ENCODE peak calls at places on chromosomes 4 and X, in four cellular contexts. T, K, H and A are unnamed samples.
A peak's percentile ranks its signal among the peaks of the same experiment; 100 is the strongest.

GRCh38 chrX:40145001-40145631 is 47.4 kb upstream of the BCOR start:
- DNase-seq in T (peak; percentile 60), K (no peak), H (no peak), A (no peak)

GRCh38 chr4:158823461-158823873 is 54.6 kb downstream of the FNIP2 start:
- DNase-seq in T (peak; percentile 57), K (no peak), H (no peak), A (no peak)

GRCh38 chr4:136097676-136098075 is 1434.6 kb downstream of the PCDH18 start:
- DNase-seq in T (no peak), K (no peak), H (no peak), A (no peak)

GRCh38 chr4:122777846-122778501 is 45.5 kb downstream of the BBS12 start:
- DNase-seq in T (no peak), K (no peak), H (no peak), A (no peak)

GRCh38 chr4:118360101-118360500 is 7.3 kb upstream of the PRSS12 start:
- DNase-seq in T (no peak), K (no peak), H (no peak), A (no peak)

GRCh38 chr4:37531156-37531555 is 155.0 kb downstream of the RELL1 start:
- DNase-seq in T (no peak), K (no peak), H (no peak), A (no peak)

GRCh38 chrX:128518508-128518907 is 466.3 kb upstream of the ACTRT1 start:
- DNase-seq in T (no peak), K (peak; percentile 3), H (no peak), A (no peak)

GRCh38 chr4:53545238-53545637 is 46.0 kb downstream of the LNX1 start:
- DNase-seq in T (no peak), K (no peak), H (no peak), A (no peak)

GRCh38 chr4:10715696-10716095 is 31.1 kb upstream of the CLNK start:
- DNase-seq in T (no peak), K (no peak), H (no peak), A (no peak)

DNA sequence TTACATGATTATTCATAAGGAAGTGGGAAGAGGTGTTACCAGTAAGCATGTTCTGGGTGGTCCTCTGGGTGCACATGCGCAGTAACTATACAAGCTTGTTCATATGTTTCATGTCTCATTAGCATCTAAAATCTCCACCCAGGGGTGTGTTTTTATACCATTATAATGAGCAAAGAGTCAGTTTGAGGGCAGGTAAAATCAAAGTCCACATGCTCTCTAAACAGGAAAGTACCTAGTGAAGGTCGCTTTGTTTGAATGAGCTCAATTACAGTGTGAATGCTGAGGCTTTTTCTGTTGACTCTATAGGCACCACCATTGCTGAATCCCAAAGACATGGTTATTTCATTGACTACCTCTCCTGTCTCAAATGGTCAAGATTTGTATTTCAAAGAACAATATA is 38.3 kb upstream of the PRDM5 start:
- DNase-seq in T (no peak), K (no peak), H (no peak), A (no peak)
- H3K9me3 ChIP-seq in T (no peaks in the 10 kb centered on the region), K (no peaks in the 10 kb centered on the region), H (no peaks in the 10 kb centered on the region), A (no peaks in the 10 kb centered on the region)

GRCh38 chr4:7192252-7193039 is at the start of gene SORCS2:
- DNase-seq in T (peak; percentile 82), K (peak; percentile 90), H (peak; percentile 74), A (no peak)
- H3K27ac ChIP-seq in T (no peak within 1 kb of the TSS), K (no peak within 1 kb of the TSS), H (no peak within 1 kb of the TSS), A (no peak within 1 kb of the TSS)

GRCh38 chrX:22652596-22652995 is 347.2 kb upstream of the DDX53 start:
- DNase-seq in T (no peak), K (peak; percentile 53), H (no peak), A (no peak)

DNA sequence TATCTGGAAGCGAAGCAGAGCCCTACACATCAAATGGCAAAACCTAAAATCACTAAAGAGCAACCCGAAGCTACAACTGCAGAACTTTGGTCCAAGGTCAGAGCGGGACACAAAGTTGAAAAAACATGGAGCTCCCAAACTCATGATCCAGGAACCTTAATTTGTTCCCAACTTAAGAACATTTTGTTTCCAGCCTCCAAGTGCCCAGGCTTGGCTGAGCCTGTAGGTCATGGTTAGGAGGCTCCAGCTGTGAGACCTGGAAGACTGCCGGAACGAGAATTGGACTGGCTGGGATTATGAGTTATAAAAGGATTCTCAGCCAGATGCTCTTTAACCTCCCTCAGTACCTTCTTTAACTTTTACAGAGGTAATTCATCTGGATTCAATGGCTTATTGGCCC is 349.1 kb upstream of the DDX53 start:
- DNase-seq in T (peak; percentile 79), K (no peak), H (peak; percentile 9), A (no peak)
- H3K9me3 ChIP-seq in T (no peaks in the 10 kb centered on the region), K (no peaks in the 10 kb centered on the region), H (no peaks in the 10 kb centered on the region), A (no peaks in the 10 kb centered on the region)

DNA sequence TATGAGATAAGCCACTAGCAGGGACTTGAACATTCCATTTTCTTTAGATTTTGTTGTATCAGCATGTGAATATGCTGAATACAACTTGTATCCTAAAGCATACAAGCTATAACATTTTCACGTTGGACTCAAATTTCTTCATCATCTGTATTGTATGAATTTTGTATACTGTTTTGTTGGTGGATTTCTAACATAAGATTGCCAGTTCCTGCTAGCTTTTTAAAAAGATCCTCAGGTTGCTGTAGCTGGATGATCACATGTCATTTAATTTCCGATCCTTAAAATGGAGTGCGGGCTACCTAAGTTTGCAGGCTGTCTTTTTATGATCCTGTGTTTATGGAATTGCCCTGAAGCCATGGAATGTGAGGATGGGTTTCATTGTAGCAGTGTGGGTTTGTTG is 6.9 kb downstream of the PDLIM5 start:
- DNase-seq in T (no peak), K (no peak), H (no peak), A (no peak)
- H3K27ac ChIP-seq in T (peak overlapping the region; percentile 99), K (peak overlapping the region; percentile 93), H (peak overlapping the region; percentile 100), A (peak overlapping the region; percentile 5)

GRCh38 chr4:78809928-78810835 is 34.0 kb downstream of the BMP2K start:
- DNase-seq in T (no peak), K (no peak), H (no peak), A (no peak)
- H3K9me3 ChIP-seq in T (peaks cover 7% of the 10 kb centered on the region), K (no peaks in the 10 kb centered on the region), H (peaks cover 21% of the 10 kb centered on the region), A (peaks cover 6% of the 10 kb centered on the region)

DNA sequence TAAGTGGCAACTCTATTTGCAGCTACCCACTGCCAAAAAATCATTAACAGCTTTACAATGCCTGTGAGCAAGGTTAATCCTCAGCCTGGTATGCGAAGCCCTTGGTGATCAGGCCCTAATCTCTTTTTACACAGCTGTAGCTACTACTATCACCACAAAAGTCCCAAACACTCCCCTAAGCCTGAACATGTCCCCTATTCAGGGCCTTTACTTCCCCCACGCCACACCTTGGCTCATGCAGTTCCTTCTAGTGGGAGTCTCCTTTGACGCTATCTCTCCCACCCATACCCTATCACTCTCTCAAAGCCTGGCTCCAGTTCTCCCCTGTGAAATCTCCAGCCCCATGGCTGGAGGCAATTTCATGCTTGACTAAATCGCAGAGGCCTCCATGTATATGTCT is 90.6 kb upstream of the CBR4 start:
- DNase-seq in T (no peak), K (no peak), H (no peak), A (no peak)
- H3K27ac ChIP-seq in T (no peak overlapping the region), K (no peak overlapping the region), H (peak overlapping the region; percentile 72), A (no peak overlapping the region)